ENCODE peak calls at places on chromosomes 6 and 20, in six cellular contexts. One of them, this sample, is unnamed.

GRCh38 chr6:155187096-155187495 is 76.7 kb upstream of the CLDN20 start:
- DNase-seq in fibroblast of lung: peak; percentile 32
- DNase-seq in omental fat pad: no peak
- DNase-seq in effector CD8-positive, alpha-beta T cell: no peak
- DNase-seq in heart right ventricle: no peak
- DNase-seq in AG08395: no peak
- DNase-seq in this sample: no peak

GRCh38 chr6:145891126-145891525 is 73.0 kb downstream of the SHPRH start:
- DNase-seq in fibroblast of lung: peak; percentile 91
- DNase-seq in omental fat pad: no peak
- DNase-seq in effector CD8-positive, alpha-beta T cell: no peak
- DNase-seq in heart right ventricle: no peak
- DNase-seq in AG08395: peak; percentile 8
- DNase-seq in this sample: no peak

GRCh38 chr6:147625946-147626345 is 117.5 kb downstream of the SAMD5 start:
- DNase-seq in fibroblast of lung: no peak
- DNase-seq in omental fat pad: no peak
- DNase-seq in effector CD8-positive, alpha-beta T cell: no peak
- DNase-seq in heart right ventricle: no peak
- DNase-seq in AG08395: no peak
- DNase-seq in this sample: no peak

GRCh38 chr6:41342241-41342640 is 6.8 kb downstream of the NCR2 start:
- DNase-seq in fibroblast of lung: no peak
- DNase-seq in omental fat pad: no peak
- DNase-seq in effector CD8-positive, alpha-beta T cell: no peak
- DNase-seq in heart right ventricle: no peak
- DNase-seq in AG08395: no peak
- DNase-seq in this sample: no peak

GRCh38 chr6:148251286-148251685 is 91.4 kb upstream of the SASH1 start:
- DNase-seq in fibroblast of lung: peak; percentile 72
- DNase-seq in omental fat pad: no peak
- DNase-seq in effector CD8-positive, alpha-beta T cell: no peak
- DNase-seq in heart right ventricle: no peak
- DNase-seq in AG08395: peak; percentile 63
- DNase-seq in this sample: no peak

GRCh38 chr20:59017493-59018231 is 1.6 kb upstream of the TUBB1 start:
- DNase-seq in fibroblast of lung: no peak
- DNase-seq in omental fat pad: no peak
- DNase-seq in effector CD8-positive, alpha-beta T cell: no peak
- DNase-seq in heart right ventricle: no peak
- DNase-seq in AG08395: no peak
- DNase-seq in this sample: no peak

GRCh38 chr6:11370191-11371018 is 137.9 kb upstream of the NEDD9 start:
- DNase-seq in fibroblast of lung: peak; percentile 25
- DNase-seq in omental fat pad: no peak
- DNase-seq in effector CD8-positive, alpha-beta T cell: no peak
- DNase-seq in heart right ventricle: peak; percentile 73
- DNase-seq in AG08395: no peak
- DNase-seq in this sample: no peak

GRCh38 chr6:7107578-7108195 is at the start of gene RREB1:
- DNase-seq in fibroblast of lung: peak; percentile 65
- DNase-seq in omental fat pad: no peak
- DNase-seq in effector CD8-positive, alpha-beta T cell: peak; percentile 31
- DNase-seq in heart right ventricle: peak; percentile 70
- DNase-seq in AG08395: peak; percentile 78
- DNase-seq in this sample: peak; percentile 53

GRCh38 chr6:26105842-26106241 is 18.6 kb downstream of the HFE start:
- DNase-seq in fibroblast of lung: peak; percentile 82
- DNase-seq in omental fat pad: no peak
- DNase-seq in effector CD8-positive, alpha-beta T cell: no peak
- DNase-seq in heart right ventricle: no peak
- DNase-seq in AG08395: no peak
- DNase-seq in this sample: no peak

GRCh38 chr6:34792605-34793500 is 970 bp downstream of the BLTP3A start:
- DNase-seq in fibroblast of lung: peak; percentile 49
- DNase-seq in omental fat pad: no peak
- DNase-seq in effector CD8-positive, alpha-beta T cell: no peak
- DNase-seq in heart right ventricle: peak; percentile 18
- DNase-seq in AG08395: peak; percentile 49
- DNase-seq in this sample: peak; percentile 2

GRCh38 chr6:69732640-69733039 is 64.2 kb downstream of the LMBRD1 start:
- DNase-seq in fibroblast of lung: no peak
- DNase-seq in omental fat pad: no peak
- DNase-seq in effector CD8-positive, alpha-beta T cell: no peak
- DNase-seq in heart right ventricle: no peak
- DNase-seq in AG08395: no peak
- DNase-seq in this sample: no peak

GRCh38 chr6:151437401-151437800 is 14.5 kb downstream of the RMND1 start:
- DNase-seq in fibroblast of lung: peak; percentile 38
- DNase-seq in omental fat pad: no peak
- DNase-seq in effector CD8-positive, alpha-beta T cell: no peak
- DNase-seq in heart right ventricle: no peak
- DNase-seq in AG08395: no peak
- DNase-seq in this sample: no peak

GRCh38 chr6:107114872-107115694 is at the start of gene BEND3:
- DNase-seq in fibroblast of lung: no peak
- DNase-seq in omental fat pad: no peak
- DNase-seq in effector CD8-positive, alpha-beta T cell: peak; percentile 14
- DNase-seq in heart right ventricle: peak; percentile 40
- DNase-seq in AG08395: no peak
- DNase-seq in this sample: peak; percentile 26

GRCh38 chr20:31494131-31494530 is 19.0 kb downstream of the REM1 start:
- DNase-seq in fibroblast of lung: peak; percentile 31
- DNase-seq in omental fat pad: no peak
- DNase-seq in effector CD8-positive, alpha-beta T cell: no peak
- DNase-seq in heart right ventricle: no peak
- DNase-seq in AG08395: peak; percentile 52
- DNase-seq in this sample: no peak

GRCh38 chr6:5325173-5325572 is 63.9 kb downstream of the FARS2 start:
- DNase-seq in fibroblast of lung: no peak
- DNase-seq in omental fat pad: no peak
- DNase-seq in effector CD8-positive, alpha-beta T cell: no peak
- DNase-seq in heart right ventricle: no peak
- DNase-seq in AG08395: no peak
- DNase-seq in this sample: no peak

GRCh38 chr6:76790045-76790796 is 673.1 kb downstream of the HTR1B start:
- DNase-seq in fibroblast of lung: no peak
- DNase-seq in omental fat pad: no peak
- DNase-seq in effector CD8-positive, alpha-beta T cell: no peak
- DNase-seq in heart right ventricle: no peak
- DNase-seq in AG08395: no peak
- DNase-seq in this sample: no peak

GRCh38 chr20:19756756-19757486 is 1.1 kb upstream of the RIN2 start:
- DNase-seq in fibroblast of lung: no peak
- DNase-seq in omental fat pad: no peak
- DNase-seq in effector CD8-positive, alpha-beta T cell: no peak
- DNase-seq in heart right ventricle: no peak
- DNase-seq in AG08395: no peak
- DNase-seq in this sample: no peak

GRCh38 chr6:131129657-131130545 is 5.4 kb upstream of the AKAP7 start:
- DNase-seq in fibroblast of lung: no peak
- DNase-seq in omental fat pad: no peak
- DNase-seq in effector CD8-positive, alpha-beta T cell: no peak
- DNase-seq in heart right ventricle: no peak
- DNase-seq in AG08395: no peak
- DNase-seq in this sample: no peak

GRCh38 chr6:134816780-134817179 is 133.1 kb downstream of the ALDH8A1 start:
- DNase-seq in fibroblast of lung: peak; percentile 77
- DNase-seq in omental fat pad: no peak
- DNase-seq in effector CD8-positive, alpha-beta T cell: no peak
- DNase-seq in heart right ventricle: no peak
- DNase-seq in AG08395: no peak
- DNase-seq in this sample: no peak

GRCh38 chr6:83708970-83709747 is at the start of gene SNAP91:
- DNase-seq in fibroblast of lung: peak; percentile 9
- DNase-seq in omental fat pad: no peak
- DNase-seq in effector CD8-positive, alpha-beta T cell: no peak
- DNase-seq in heart right ventricle: no peak
- DNase-seq in AG08395: no peak
- DNase-seq in this sample: no peak

GRCh38 chr6:160791981-160792418 is 90.0 kb downstream of the PLG start:
- DNase-seq in fibroblast of lung: no peak
- DNase-seq in omental fat pad: no peak
- DNase-seq in effector CD8-positive, alpha-beta T cell: no peak
- DNase-seq in heart right ventricle: no peak
- DNase-seq in AG08395: no peak
- DNase-seq in this sample: no peak

GRCh38 chr20:6855806-6856205 is 88.3 kb downstream of the BMP2 start:
- DNase-seq in fibroblast of lung: no peak
- DNase-seq in omental fat pad: no peak
- DNase-seq in effector CD8-positive, alpha-beta T cell: no peak
- DNase-seq in heart right ventricle: no peak
- DNase-seq in AG08395: no peak
- DNase-seq in this sample: no peak

GRCh38 chr20:50919567-50919966 is 11.7 kb downstream of the ADNP start:
- DNase-seq in fibroblast of lung: peak; percentile 70
- DNase-seq in omental fat pad: peak; percentile 67
- DNase-seq in effector CD8-positive, alpha-beta T cell: no peak
- DNase-seq in heart right ventricle: no peak
- DNase-seq in AG08395: peak; percentile 41
- DNase-seq in this sample: no peak

GRCh38 chr6:12150812-12151432 is 138.8 kb downstream of the HIVEP1 start:
- DNase-seq in fibroblast of lung: peak; percentile 18
- DNase-seq in omental fat pad: no peak
- DNase-seq in effector CD8-positive, alpha-beta T cell: peak; percentile 19
- DNase-seq in heart right ventricle: no peak
- DNase-seq in AG08395: no peak
- DNase-seq in this sample: no peak

GRCh38 chr20:49284818-49285217 is 7.0 kb upstream of the ZNFX1 start:
- DNase-seq in fibroblast of lung: no peak
- DNase-seq in omental fat pad: no peak
- DNase-seq in effector CD8-positive, alpha-beta T cell: no peak
- DNase-seq in heart right ventricle: no peak
- DNase-seq in AG08395: no peak
- DNase-seq in this sample: no peak

GRCh38 chr20:44295995-44296394 is 15.0 kb downstream of the FITM2 start:
- DNase-seq in fibroblast of lung: no peak
- DNase-seq in omental fat pad: no peak
- DNase-seq in effector CD8-positive, alpha-beta T cell: no peak
- DNase-seq in heart right ventricle: no peak
- DNase-seq in AG08395: no peak
- DNase-seq in this sample: no peak